ENCODE peak calls at places on chromosomes 2 and 18, in seven cellular contexts. One of them, this sample, is unnamed.

GRCh38 chr2:158923180-158923594 is 45.3 kb upstream of the TANC1 start:
- DNase-seq in mammary epithelial cell: peak; percentile 14
- DNase-seq in tibial artery: no peak
- DNase-seq in AG04450: no peak
- DNase-seq in sigmoid colon: no peak
- DNase-seq in cardiac muscle cell: peak; percentile 11
- DNase-seq in endodermal cell: peak; percentile 65
- DNase-seq in this sample: peak; percentile 91

GRCh38 chr2:237434916-237435315 is 21.0 kb upstream of the COL6A3 start:
- DNase-seq in mammary epithelial cell: no peak
- DNase-seq in tibial artery: no peak
- DNase-seq in AG04450: no peak
- DNase-seq in sigmoid colon: no peak
- DNase-seq in cardiac muscle cell: no peak
- DNase-seq in endodermal cell: no peak
- DNase-seq in this sample: peak; percentile 73

GRCh38 chr2:197204855-197205254 is 105.7 kb downstream of the ANKRD44 start:
- DNase-seq in mammary epithelial cell: no peak
- DNase-seq in tibial artery: no peak
- DNase-seq in AG04450: no peak
- DNase-seq in sigmoid colon: no peak
- DNase-seq in cardiac muscle cell: no peak
- DNase-seq in endodermal cell: no peak
- DNase-seq in this sample: no peak

GRCh38 chr2:241629762-241630435 is 7.1 kb downstream of the THAP4 start:
- DNase-seq in mammary epithelial cell: no peak
- DNase-seq in tibial artery: no peak
- DNase-seq in AG04450: no peak
- DNase-seq in sigmoid colon: peak; percentile 35
- DNase-seq in cardiac muscle cell: no peak
- DNase-seq in endodermal cell: no peak
- DNase-seq in this sample: no peak

GRCh38 chr18:53701697-53702096 is 522.8 kb downstream of the MBD2 start:
- DNase-seq in mammary epithelial cell: no peak
- DNase-seq in tibial artery: no peak
- DNase-seq in AG04450: no peak
- DNase-seq in sigmoid colon: no peak
- DNase-seq in cardiac muscle cell: no peak
- DNase-seq in endodermal cell: no peak
- DNase-seq in this sample: no peak

GRCh38 chr2:229071292-229071976 is 199.7 kb downstream of the PID1 start:
- DNase-seq in mammary epithelial cell: no peak
- DNase-seq in tibial artery: no peak
- DNase-seq in AG04450: no peak
- DNase-seq in sigmoid colon: no peak
- DNase-seq in cardiac muscle cell: no peak
- DNase-seq in endodermal cell: no peak
- DNase-seq in this sample: no peak

GRCh38 chr2:34570266-34570872 is 971.3 kb upstream of the FAM98A start:
- DNase-seq in mammary epithelial cell: peak; percentile 49
- DNase-seq in tibial artery: no peak
- DNase-seq in AG04450: no peak
- DNase-seq in sigmoid colon: no peak
- DNase-seq in cardiac muscle cell: peak; percentile 57
- DNase-seq in endodermal cell: peak; percentile 67
- DNase-seq in this sample: peak; percentile 63

GRCh38 chr2:30414951-30415350 is 32.1 kb upstream of the LCLAT1 start:
- DNase-seq in mammary epithelial cell: no peak
- DNase-seq in tibial artery: no peak
- DNase-seq in AG04450: no peak
- DNase-seq in sigmoid colon: no peak
- DNase-seq in cardiac muscle cell: no peak
- DNase-seq in endodermal cell: no peak
- DNase-seq in this sample: no peak

GRCh38 chr2:110216803-110217202 is 4.5 kb upstream of the MTLN start:
- DNase-seq in mammary epithelial cell: no peak
- DNase-seq in tibial artery: no peak
- DNase-seq in AG04450: no peak
- DNase-seq in sigmoid colon: no peak
- DNase-seq in cardiac muscle cell: no peak
- DNase-seq in endodermal cell: no peak
- DNase-seq in this sample: no peak

GRCh38 chr2:219570194-219570923 is 980 bp downstream of the OBSL1 start:
- DNase-seq in mammary epithelial cell: peak; percentile 38
- DNase-seq in tibial artery: no peak
- DNase-seq in AG04450: no peak
- DNase-seq in sigmoid colon: no peak
- DNase-seq in cardiac muscle cell: peak; percentile 47
- DNase-seq in endodermal cell: peak; percentile 80
- DNase-seq in this sample: no peak

GRCh38 chr2:217685255-217685605 is 317.6 kb downstream of the TNS1 start:
- DNase-seq in mammary epithelial cell: peak; percentile 96
- DNase-seq in tibial artery: peak; percentile 94
- DNase-seq in AG04450: peak; percentile 79
- DNase-seq in sigmoid colon: peak; percentile 77
- DNase-seq in cardiac muscle cell: peak; percentile 3
- DNase-seq in endodermal cell: peak; percentile 77
- DNase-seq in this sample: peak; percentile 59

GRCh38 chr2:118791511-118791910 is 55.9 kb downstream of the EN1 start:
- DNase-seq in mammary epithelial cell: no peak
- DNase-seq in tibial artery: no peak
- DNase-seq in AG04450: no peak
- DNase-seq in sigmoid colon: no peak
- DNase-seq in cardiac muscle cell: no peak
- DNase-seq in endodermal cell: no peak
- DNase-seq in this sample: peak; percentile 14

GRCh38 chr18:47254341-47254939 is 3.0 kb upstream of the SKOR2 start:
- DNase-seq in mammary epithelial cell: peak; percentile 29
- DNase-seq in tibial artery: no peak
- DNase-seq in AG04450: peak; percentile 1
- DNase-seq in sigmoid colon: no peak
- DNase-seq in cardiac muscle cell: peak; percentile 90
- DNase-seq in endodermal cell: peak; percentile 97
- DNase-seq in this sample: peak; percentile 73

GRCh38 chr2:31430439-31431165 is 16.1 kb upstream of the XDH start:
- DNase-seq in mammary epithelial cell: peak; percentile 58
- DNase-seq in tibial artery: no peak
- DNase-seq in AG04450: no peak
- DNase-seq in sigmoid colon: no peak
- DNase-seq in cardiac muscle cell: no peak
- DNase-seq in endodermal cell: no peak
- DNase-seq in this sample: no peak

GRCh38 chr18:31821452-31822171 is 60.9 kb upstream of the SLC25A52 start:
- DNase-seq in mammary epithelial cell: no peak
- DNase-seq in tibial artery: no peak
- DNase-seq in AG04450: no peak
- DNase-seq in sigmoid colon: no peak
- DNase-seq in cardiac muscle cell: peak; percentile 65
- DNase-seq in endodermal cell: no peak
- DNase-seq in this sample: no peak

GRCh38 chr2:209519911-209520310 is 96.1 kb downstream of the MAP2 start:
- DNase-seq in mammary epithelial cell: no peak
- DNase-seq in tibial artery: no peak
- DNase-seq in AG04450: no peak
- DNase-seq in sigmoid colon: no peak
- DNase-seq in cardiac muscle cell: no peak
- DNase-seq in endodermal cell: no peak
- DNase-seq in this sample: peak; percentile 25

GRCh38 chr2:214810670-214811069 is 1.2 kb upstream of the BARD1 start:
- DNase-seq in mammary epithelial cell: peak; percentile 16
- DNase-seq in tibial artery: no peak
- DNase-seq in AG04450: no peak
- DNase-seq in sigmoid colon: no peak
- DNase-seq in cardiac muscle cell: no peak
- DNase-seq in endodermal cell: peak; percentile 53
- DNase-seq in this sample: no peak

GRCh38 chr2:49248506-49248905 is 94.2 kb upstream of the FSHR start:
- DNase-seq in mammary epithelial cell: peak; percentile 80
- DNase-seq in tibial artery: no peak
- DNase-seq in AG04450: peak; percentile 87
- DNase-seq in sigmoid colon: no peak
- DNase-seq in cardiac muscle cell: no peak
- DNase-seq in endodermal cell: no peak
- DNase-seq in this sample: no peak

GRCh38 chr2:65320042-65320711 is 92.5 kb downstream of the ACTR2 start:
- DNase-seq in mammary epithelial cell: peak; percentile 94
- DNase-seq in tibial artery: no peak
- DNase-seq in AG04450: peak; percentile 82
- DNase-seq in sigmoid colon: no peak
- DNase-seq in cardiac muscle cell: no peak
- DNase-seq in endodermal cell: peak; percentile 69
- DNase-seq in this sample: peak; percentile 29

GRCh38 chr2:9174771-9175441 is 31.7 kb upstream of the ASAP2 start:
- DNase-seq in mammary epithelial cell: peak; percentile 56
- DNase-seq in tibial artery: peak; percentile 6
- DNase-seq in AG04450: peak; percentile 33
- DNase-seq in sigmoid colon: no peak
- DNase-seq in cardiac muscle cell: peak; percentile 54
- DNase-seq in endodermal cell: peak; percentile 66
- DNase-seq in this sample: peak; percentile 63

GRCh38 chr2:222791946-222792649 is 68.7 kb upstream of the ACSL3 start:
- DNase-seq in mammary epithelial cell: no peak
- DNase-seq in tibial artery: peak; percentile 78
- DNase-seq in AG04450: no peak
- DNase-seq in sigmoid colon: peak; percentile 76
- DNase-seq in cardiac muscle cell: no peak
- DNase-seq in endodermal cell: no peak
- DNase-seq in this sample: peak; percentile 60

GRCh38 chr2:219060821-219061791 is at the start of gene IHH:
- DNase-seq in mammary epithelial cell: no peak
- DNase-seq in tibial artery: no peak
- DNase-seq in AG04450: no peak
- DNase-seq in sigmoid colon: no peak
- DNase-seq in cardiac muscle cell: peak; percentile 17
- DNase-seq in endodermal cell: peak; percentile 81
- DNase-seq in this sample: no peak

GRCh38 chr2:85131116-85131515 is 2.1 kb upstream of the TCF7L1 start:
- DNase-seq in mammary epithelial cell: no peak
- DNase-seq in tibial artery: no peak
- DNase-seq in AG04450: no peak
- DNase-seq in sigmoid colon: no peak
- DNase-seq in cardiac muscle cell: peak; percentile 53
- DNase-seq in endodermal cell: peak; percentile 71
- DNase-seq in this sample: peak; percentile 67

GRCh38 chr2:85132834-85133637 is at the start of gene TCF7L1:
- DNase-seq in mammary epithelial cell: peak; percentile 86
- DNase-seq in tibial artery: peak; percentile 92
- DNase-seq in AG04450: peak; percentile 72
- DNase-seq in sigmoid colon: peak; percentile 95
- DNase-seq in cardiac muscle cell: peak; percentile 94
- DNase-seq in endodermal cell: peak; percentile 97
- DNase-seq in this sample: peak; percentile 93

GRCh38 chr2:85130407-85130806 is 2.8 kb upstream of the TCF7L1 start:
- DNase-seq in mammary epithelial cell: no peak
- DNase-seq in tibial artery: no peak
- DNase-seq in AG04450: no peak
- DNase-seq in sigmoid colon: no peak
- DNase-seq in cardiac muscle cell: no peak
- DNase-seq in endodermal cell: no peak
- DNase-seq in this sample: no peak

GRCh38 chr2:85133751-85134254 is 611 bp downstream of the TCF7L1 start:
- DNase-seq in mammary epithelial cell: peak; percentile 51
- DNase-seq in tibial artery: peak; percentile 75
- DNase-seq in AG04450: no peak
- DNase-seq in sigmoid colon: peak; percentile 75
- DNase-seq in cardiac muscle cell: peak; percentile 74
- DNase-seq in endodermal cell: peak; percentile 76
- DNase-seq in this sample: peak; percentile 49

GRCh38 chr2:85132392-85132791 is 800 bp upstream of the TCF7L1 start:
- DNase-seq in mammary epithelial cell: no peak
- DNase-seq in tibial artery: peak; percentile 66
- DNase-seq in AG04450: no peak
- DNase-seq in sigmoid colon: no peak
- DNase-seq in cardiac muscle cell: no peak
- DNase-seq in endodermal cell: peak; percentile 67
- DNase-seq in this sample: no peak
- H3K4me3 ChIP-seq in mammary epithelial cell: peak overlapping the region; percentile 89
- H3K4me3 ChIP-seq in tibial artery: peak overlapping the region; percentile 71
- H3K4me3 ChIP-seq in AG04450: peak overlapping the region; percentile 93
- H3K4me3 ChIP-seq in sigmoid colon: peak overlapping the region; percentile 56
- H3K4me3 ChIP-seq in cardiac muscle cell: peak overlapping the region; percentile 65
- H3K4me3 ChIP-seq in endodermal cell: peak overlapping the region; percentile 79
- H3K4me3 ChIP-seq in this sample: peak overlapping the region; percentile 71

GRCh38 chr18:6341709-6342108 is 73.0 kb downstream of the L3MBTL4 start:
- DNase-seq in mammary epithelial cell: no peak
- DNase-seq in tibial artery: no peak
- DNase-seq in AG04450: no peak
- DNase-seq in sigmoid colon: no peak
- DNase-seq in cardiac muscle cell: no peak
- DNase-seq in endodermal cell: no peak
- DNase-seq in this sample: no peak

GRCh38 chr18:6336239-6336638 is 78.5 kb downstream of the L3MBTL4 start:
- DNase-seq in mammary epithelial cell: no peak
- DNase-seq in tibial artery: no peak
- DNase-seq in AG04450: no peak
- DNase-seq in sigmoid colon: no peak
- DNase-seq in cardiac muscle cell: no peak
- DNase-seq in endodermal cell: no peak
- DNase-seq in this sample: no peak

GRCh38 chr18:6342990-6343389 is 71.7 kb downstream of the L3MBTL4 start:
- DNase-seq in mammary epithelial cell: no peak
- DNase-seq in tibial artery: no peak
- DNase-seq in AG04450: no peak
- DNase-seq in sigmoid colon: no peak
- DNase-seq in cardiac muscle cell: no peak
- DNase-seq in endodermal cell: no peak
- DNase-seq in this sample: no peak

DNA sequence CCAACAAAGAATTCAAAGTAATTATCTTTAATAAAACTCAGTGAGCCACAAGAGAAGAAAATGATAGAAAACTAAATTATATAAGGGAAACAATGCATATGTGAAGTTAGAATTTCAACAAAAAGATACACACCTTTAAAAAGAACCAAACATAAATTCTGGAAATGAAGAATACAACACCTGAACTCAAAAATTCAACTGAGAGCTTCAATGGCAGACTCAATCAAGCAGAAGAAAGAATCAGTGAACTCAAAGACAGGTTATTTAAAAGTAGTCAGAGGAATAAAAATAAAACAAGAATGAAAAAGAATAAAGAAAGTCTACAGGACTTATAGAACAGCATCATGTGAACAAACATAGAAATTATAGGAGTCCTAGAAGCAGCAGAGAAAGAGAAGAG is 73.4 kb downstream of the L3MBTL4 start:
- DNase-seq in mammary epithelial cell: no peak
- DNase-seq in tibial artery: no peak
- DNase-seq in AG04450: no peak
- DNase-seq in sigmoid colon: no peak
- DNase-seq in cardiac muscle cell: no peak
- DNase-seq in endodermal cell: no peak
- DNase-seq in this sample: no peak
- H3K9me3 ChIP-seq in mammary epithelial cell: peaks cover 6% of the 10 kb centered on the region
- H3K9me3 ChIP-seq in tibial artery: peaks cover 19% of the 10 kb centered on the region
- H3K9me3 ChIP-seq in AG04450: no peaks in the 10 kb centered on the region
- H3K9me3 ChIP-seq in sigmoid colon: no peaks in the 10 kb centered on the region
- H3K9me3 ChIP-seq in cardiac muscle cell: no peaks in the 10 kb centered on the region
- H3K9me3 ChIP-seq in endodermal cell: peaks cover 52% of the 10 kb centered on the region
- H3K9me3 ChIP-seq in this sample: peaks cover 58% of the 10 kb centered on the region

GRCh38 chr2:95264626-95265025 is 9.6 kb upstream of the PROM2 start:
- DNase-seq in mammary epithelial cell: no peak
- DNase-seq in tibial artery: no peak
- DNase-seq in AG04450: no peak
- DNase-seq in sigmoid colon: no peak
- DNase-seq in cardiac muscle cell: peak; percentile 3
- DNase-seq in endodermal cell: no peak
- DNase-seq in this sample: no peak
- TF ChIP-seq CTCF in mammary epithelial cell: no peak
- TF ChIP-seq CTCF in tibial artery: no peak
- TF ChIP-seq CTCF in AG04450: no peak
- TF ChIP-seq CTCF in sigmoid colon: no peak
- TF ChIP-seq CTCF in cardiac muscle cell: no peak
- TF ChIP-seq CTCF in endodermal cell: no peak
- TF ChIP-seq CTCF in this sample: no peak

GRCh38 chr18:58891753-58892152 is 27.1 kb downstream of the ZNF532 start:
- DNase-seq in mammary epithelial cell: no peak
- DNase-seq in tibial artery: no peak
- DNase-seq in AG04450: no peak
- DNase-seq in sigmoid colon: no peak
- DNase-seq in cardiac muscle cell: no peak
- DNase-seq in endodermal cell: no peak
- DNase-seq in this sample: no peak
- H3K4me3 ChIP-seq in mammary epithelial cell: no peak overlapping the region
- H3K4me3 ChIP-seq in tibial artery: peak overlapping the region; percentile 34
- H3K4me3 ChIP-seq in AG04450: peak overlapping the region; percentile 3
- H3K4me3 ChIP-seq in sigmoid colon: no peak overlapping the region
- H3K4me3 ChIP-seq in cardiac muscle cell: no peak overlapping the region
- H3K4me3 ChIP-seq in endodermal cell: no peak overlapping the region
- H3K4me3 ChIP-seq in this sample: no peak overlapping the region